ENCODE peak calls at places on chromosome 12, in six cellular contexts. K is heart left ventricle, J is lung, E is uterus, Z is SK-N-SH, P is adrenal gland. R is an unnamed sample. For H3K36me3, the result is how much of the 10 kb centered on the place peaks cover.

GRCh38 chr12:1668833-1669543 is 21.9 kb upstream of the ADIPOR2 start:
- DNase-seq in K (peak), P (no peak), Z (no peak), E (no peak), J (no peak), R (no peak)

GRCh38 chr12:49131973-49132461 is 822 bp upstream of the TUBA1B start:
- DNase-seq in E (no peak), P (no peak), Z (no peak), J (no peak), K (no peak), R (no peak)

GRCh38 chr12:31321565-31322228 is 4.3 kb downstream of the SINHCAF start:
- DNase-seq in P (no peak), Z (no peak), K (no peak), E (no peak), J (no peak), R (no peak)

GRCh38 chr12:112616469-112617190 is 174.9 kb upstream of the RPH3A start:
- DNase-seq in E (no peak), J (no peak), Z (no peak), P (no peak), K (no peak), R (no peak)

GRCh38 chr12:13343380-13343779 is 146.9 kb downstream of the EMP1 start:
- DNase-seq in Z (no peak), E (no peak), P (no peak), K (no peak), J (no peak), R (no peak)

GRCh38 chr12:85527192-85527591 is 247.2 kb downstream of the ALX1 start:
- DNase-seq in P (no peak), E (no peak), J (no peak), Z (no peak), K (no peak), R (no peak)

GRCh38 chr12:62879691-62880090 is 55.3 kb downstream of the PPM1H start:
- DNase-seq in K (no peak), Z (no peak), E (no peak), J (no peak), P (no peak), R (no peak)

GRCh38 chr12:22229652-22230279 is 104.7 kb downstream of the ST8SIA1 start:
- DNase-seq in P (no peak), K (no peak), E (no peak), Z (no peak), J (no peak), R (no peak)

GRCh38 chr12:76883151-76883550 is 4.3 kb upstream of the CSRP2 start:
- DNase-seq in Z (no peak), K (no peak), E (no peak), P (no peak), J (no peak), R (peak)

GRCh38 chr12:3752741-3753486 is at the start of gene CRACR2A:
- DNase-seq in P (peak), E (peak), Z (peak), J (peak), K (peak), R (peak)

GRCh38 chr12:50764861-50765324 is 992 bp downstream of the ATF1 start:
- DNase-seq in J (peak), Z (peak), P (peak), K (peak), E (peak), R (no peak)

GRCh38 chr12:72102150-72102549 is 163.5 kb downstream of the TPH2 start:
- DNase-seq in Z (no peak), E (no peak), P (no peak), K (no peak), J (no peak), R (no peak)

GRCh38 chr12:77087427-77087826 is 22.1 kb upstream of the E2F7 start:
- DNase-seq in P (no peak), Z (no peak), E (no peak), J (no peak), K (no peak), R (peak)

GRCh38 chr12:50598321-50598862 is 93.6 kb downstream of the DIP2B start:
- DNase-seq in P (peak), J (no peak), K (no peak), Z (no peak), E (no peak), R (peak)

GRCh38 chr12:79337891-79338290 is 352.9 kb downstream of the PAWR start:
- DNase-seq in E (no peak), J (no peak), P (no peak), K (no peak), Z (no peak), R (no peak)

GRCh38 chr12:15044461-15044860 is 71.6 kb downstream of the PDE6H start:
- DNase-seq in Z (no peak), K (no peak), J (no peak), P (no peak), E (no peak), R (peak)

GRCh38 chr12:132540436-132540835 is 50.5 kb downstream of the FBRSL1 start:
- DNase-seq in E (no peak), K (no peak), Z (no peak), P (no peak), J (no peak), R (no peak)

GRCh38 chr12:82627799-82628198 is 58.9 kb upstream of the TMTC2 start:
- DNase-seq in E (no peak), P (no peak), Z (peak), J (no peak), K (no peak), R (peak)

GRCh38 chr12:75103822-75104221 is 105.8 kb downstream of the KCNC2 start:
- DNase-seq in K (no peak), P (no peak), J (no peak), E (no peak), Z (no peak), R (no peak)

GRCh38 chr12:125776212-125776611 is 711.0 kb downstream of the AACS start:
- DNase-seq in J (no peak), K (no peak), P (no peak), Z (no peak), E (no peak), R (no peak)

GRCh38 chr12:102691773-102692555 is 211.6 kb upstream of the IGF1 start:
- DNase-seq in K (no peak), E (no peak), Z (no peak), J (no peak), P (no peak), R (no peak)

GRCh38 chr12:55072093-55072492 is 52.3 kb downstream of the NEUROD4 start:
- DNase-seq in E (no peak), J (peak), K (peak), Z (no peak), P (peak), R (no peak)

GRCh38 chr12:111636209-111636928 is 37.3 kb upstream of the ATXN2 start:
- DNase-seq in Z (peak), J (peak), P (peak), K (peak), E (peak), R (peak)

GRCh38 chr12:6614513-6615177 is 7.5 kb upstream of the CHD4 start:
- DNase-seq in Z (no peak), J (no peak), P (no peak), E (no peak), K (no peak), R (no peak)

GRCh38 chr12:6613015-6613775 is 6.0 kb upstream of the CHD4 start:
- DNase-seq in Z (peak), P (peak), J (peak), K (peak), E (peak), R (peak)

GRCh38 chr12:6613776-6614512 is 6.8 kb upstream of the CHD4 start:
- DNase-seq in Z (peak), J (peak), P (peak), E (peak), K (peak), R (peak)

GRCh38 chr12:6618483-6618882 is 11.3 kb upstream of the CHD4 start:
- DNase-seq in E (no peak), J (no peak), P (no peak), Z (no peak), K (no peak), R (no peak)

DNA sequence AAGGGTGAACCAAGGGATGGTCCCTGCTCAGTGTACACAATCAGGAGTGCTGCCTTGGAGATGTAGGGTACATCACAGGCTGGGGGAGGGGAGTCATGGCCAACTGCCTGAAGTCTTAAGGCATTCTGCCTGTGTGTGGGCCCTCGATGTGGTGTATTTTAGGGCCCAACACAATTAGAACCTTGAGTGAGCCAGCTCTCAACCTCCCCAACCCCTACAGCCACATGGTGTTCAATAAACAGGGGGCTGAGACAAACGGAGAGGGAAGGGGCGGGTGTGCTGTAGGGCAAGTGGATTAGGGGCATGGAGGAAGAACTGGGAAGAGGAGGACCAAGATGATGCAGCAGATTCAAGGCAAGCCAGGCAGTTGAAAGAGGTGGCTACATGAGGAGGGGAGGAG is 8.6 kb upstream of the CHD4 start:
- DNase-seq in Z (no peak), E (peak), P (no peak), J (no peak), K (no peak), R (no peak)
- TF ChIP-seq CTCF in Z (no peak), E (no peak), P (no peak), J (no peak), K (no peak), R (no peak)

GRCh38 chr12:124484067-124484466 is 83.3 kb downstream of the NCOR2 start:
- DNase-seq in K (no peak), Z (no peak), P (no peak), E (no peak), J (no peak), R (no peak)

GRCh38 chr12:124486346-124486963 is 81.0 kb downstream of the NCOR2 start:
- DNase-seq in K (no peak), J (no peak), E (no peak), P (no peak), Z (no peak), R (no peak)

GRCh38 chr12:124484526-124484953 is 82.9 kb downstream of the NCOR2 start:
- DNase-seq in J (no peak), K (no peak), Z (no peak), P (no peak), E (no peak), R (no peak)

GRCh38 chr12:124487065-124487833 is 80.2 kb downstream of the NCOR2 start:
- DNase-seq in E (no peak), J (no peak), Z (no peak), K (peak), P (peak), R (no peak)

GRCh38 chr12:124485371-124485770 is 82.0 kb downstream of the NCOR2 start:
- DNase-seq in P (no peak), E (no peak), K (no peak), Z (no peak), J (no peak), R (no peak)
- H3K36me3 ChIP-seq in P (under half), E (under half), K (under half), Z (under half), J (half or more), R (half or more)

GRCh38 chr12:53975019-53975815 is 463 bp upstream of the HOTAIR start:
- DNase-seq in J (no peak), K (no peak), P (no peak), Z (no peak), E (no peak), R (no peak)
- H3K4me3 ChIP-seq in J (no peak), K (no peak), P (no peak), Z (no peak), E (peak), R (no peak)

DNA sequence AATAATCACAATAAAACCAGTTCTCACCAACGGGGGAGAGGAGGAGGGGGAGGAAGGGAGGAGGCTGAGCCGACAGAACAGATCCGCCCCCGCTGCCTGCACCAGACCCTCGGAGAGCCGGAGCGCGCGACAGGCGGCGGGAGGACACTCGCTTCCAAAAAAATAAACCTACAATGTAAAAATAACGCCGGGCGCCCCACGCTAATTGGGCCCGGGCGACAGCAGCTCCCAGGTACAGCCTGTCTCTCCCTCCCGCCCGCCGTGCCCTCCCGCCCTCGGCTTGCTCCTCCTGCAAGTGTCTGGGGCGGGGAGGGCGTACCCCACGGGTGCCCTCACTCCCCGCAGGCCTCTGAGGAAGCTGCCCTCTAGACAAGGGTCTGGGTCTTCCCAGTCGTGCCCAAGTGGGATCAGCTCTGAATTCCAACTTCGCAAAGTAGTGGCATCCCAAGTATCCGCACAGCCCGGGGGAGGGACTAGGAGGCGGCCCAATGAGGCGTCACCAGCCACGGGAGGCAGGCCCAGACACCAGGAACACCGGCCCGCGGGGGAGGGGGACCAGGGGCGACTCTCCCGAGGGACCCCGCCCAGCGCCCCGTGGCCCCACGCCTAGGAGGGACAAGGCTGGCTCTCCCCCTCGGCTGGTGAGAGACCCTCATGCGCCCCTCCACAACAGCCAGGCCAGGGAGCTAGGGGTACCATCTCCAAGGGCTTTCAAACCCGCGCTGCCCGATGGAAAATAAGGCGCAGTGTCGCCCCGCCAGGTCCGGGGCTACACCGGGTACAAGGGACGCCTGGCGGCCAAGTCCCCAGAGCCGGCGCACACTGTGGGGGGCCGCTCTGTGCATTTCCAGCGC is 1.0 kb downstream of the NCOR2 start:
- DNase-seq in Z (peak), J (peak), K (peak), P (peak), E (peak), R (peak)
- TF ChIP-seq CTCF in Z (no peak), J (no peak), K (peak), P (peak), E (no peak), R (no peak)

GRCh38 chr12:58323676-58324075 is 382.3 kb downstream of the ATP23 start:
- DNase-seq in K (no peak), E (no peak), Z (no peak), J (no peak), P (no peak), R (no peak)
- H3K36me3 ChIP-seq in K (under half), E (under half), Z (under half), J (under half), P (under half), R (under half)

DNA sequence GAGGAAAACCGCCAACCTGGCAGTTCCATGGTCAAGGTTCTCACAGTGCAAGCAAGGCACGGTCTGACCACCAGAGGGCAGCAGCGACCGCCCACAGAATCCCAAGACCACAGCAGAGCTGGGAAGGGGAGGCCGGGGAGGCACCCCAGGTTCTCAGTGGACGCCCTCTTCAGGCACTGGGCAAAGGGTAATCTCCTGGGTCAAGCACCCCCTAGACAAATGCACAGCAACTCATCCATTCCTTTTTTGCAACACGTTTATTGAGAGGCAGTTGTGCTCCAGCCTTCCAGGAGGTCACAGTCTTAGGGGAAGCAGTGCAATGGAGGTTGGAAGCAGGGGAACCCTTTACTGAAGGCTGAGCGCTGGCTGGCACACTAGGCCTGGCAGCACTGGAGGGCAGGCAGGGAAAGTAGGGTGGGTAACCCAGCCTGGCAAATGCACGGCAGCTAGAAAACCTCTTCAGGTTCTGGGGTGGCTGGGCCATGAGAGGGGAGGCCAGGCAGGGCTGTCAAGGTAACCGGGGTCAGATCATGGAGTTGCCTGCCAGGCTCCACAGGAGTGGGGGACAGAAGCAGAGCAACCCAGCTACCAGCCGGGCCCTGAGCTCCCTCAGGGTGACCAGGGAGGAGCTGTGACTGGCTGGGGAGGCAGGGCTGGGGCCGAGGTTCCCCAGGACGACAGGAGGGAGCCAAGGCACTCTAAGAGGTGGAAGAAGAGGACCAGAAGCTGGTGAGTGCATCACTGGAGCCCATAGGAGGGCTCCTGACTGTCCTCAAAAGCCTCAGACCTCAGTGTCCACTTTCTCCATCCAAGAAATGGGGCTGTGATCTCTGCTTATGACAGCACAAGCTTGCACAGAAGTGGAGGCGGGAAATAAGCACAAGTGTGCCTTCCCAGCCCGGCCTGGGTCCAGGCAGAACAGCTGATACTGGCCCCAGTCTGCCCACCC is 1.8 kb upstream of the RHOF start:
- DNase-seq in E (peak), P (peak), J (peak), Z (peak), K (peak), R (peak)
- H3K4me3 ChIP-seq in E (peak), P (no peak), J (no peak), Z (no peak), K (no peak), R (peak)

R was measured in brain microvascular endothelial cell.